ENCODE peak calls at places on chromosomes 4 and X, in seven cellular contexts. One of them, this sample, is unnamed.

GRCh38 chrX:149829751-149830191 is 48.0 kb downstream of the MAGEA9 start:
- DNase-seq in stimulated activated CD4-positive, alpha-beta T cell treated with anti-CD3 and anti-CD28 coated beads, Interleukin-15, amount 100 ng/mL, for 1 hour: no peak
- DNase-seq in Right ventricle myocardium superior: no peak
- DNase-seq in NCI-H460: no peak
- DNase-seq in MCF 10A: peak
- DNase-seq in GM23338: peak
- DNase-seq in left ventricle myocardium inferior: no peak
- DNase-seq in this sample: no peak

GRCh38 chr4:124321370-124321769 is 391.2 kb downstream of the ANKRD50 start:
- DNase-seq in stimulated activated CD4-positive, alpha-beta T cell treated with anti-CD3 and anti-CD28 coated beads, Interleukin-15, amount 100 ng/mL, for 1 hour: no peak
- DNase-seq in Right ventricle myocardium superior: no peak
- DNase-seq in NCI-H460: no peak
- DNase-seq in MCF 10A: no peak
- DNase-seq in GM23338: peak
- DNase-seq in left ventricle myocardium inferior: no peak
- DNase-seq in this sample: no peak

GRCh38 chrX:138871739-138872138 is 160.2 kb upstream of the FGF13 start:
- DNase-seq in stimulated activated CD4-positive, alpha-beta T cell treated with anti-CD3 and anti-CD28 coated beads, Interleukin-15, amount 100 ng/mL, for 1 hour: no peak
- DNase-seq in Right ventricle myocardium superior: no peak
- DNase-seq in NCI-H460: no peak
- DNase-seq in MCF 10A: no peak
- DNase-seq in GM23338: no peak
- DNase-seq in left ventricle myocardium inferior: no peak
- DNase-seq in this sample: no peak

GRCh38 chr4:5712931-5713330 is 1.9 kb downstream of the EVC start:
- DNase-seq in stimulated activated CD4-positive, alpha-beta T cell treated with anti-CD3 and anti-CD28 coated beads, Interleukin-15, amount 100 ng/mL, for 1 hour: no peak
- DNase-seq in Right ventricle myocardium superior: no peak
- DNase-seq in NCI-H460: no peak
- DNase-seq in MCF 10A: no peak
- DNase-seq in GM23338: no peak
- DNase-seq in left ventricle myocardium inferior: no peak
- DNase-seq in this sample: no peak

GRCh38 chr4:16952462-16952871 is 54.0 kb upstream of the LDB2 start:
- DNase-seq in stimulated activated CD4-positive, alpha-beta T cell treated with anti-CD3 and anti-CD28 coated beads, Interleukin-15, amount 100 ng/mL, for 1 hour: no peak
- DNase-seq in Right ventricle myocardium superior: no peak
- DNase-seq in NCI-H460: no peak
- DNase-seq in MCF 10A: no peak
- DNase-seq in GM23338: no peak
- DNase-seq in left ventricle myocardium inferior: no peak
- DNase-seq in this sample: peak

GRCh38 chr4:129322947-129323346 is 227.0 kb downstream of the C4orf33 start:
- DNase-seq in stimulated activated CD4-positive, alpha-beta T cell treated with anti-CD3 and anti-CD28 coated beads, Interleukin-15, amount 100 ng/mL, for 1 hour: no peak
- DNase-seq in Right ventricle myocardium superior: no peak
- DNase-seq in NCI-H460: no peak
- DNase-seq in MCF 10A: no peak
- DNase-seq in GM23338: peak
- DNase-seq in left ventricle myocardium inferior: no peak
- DNase-seq in this sample: no peak

GRCh38 chrX:69060631-69061408 is 104.4 kb downstream of the PJA1 start:
- DNase-seq in stimulated activated CD4-positive, alpha-beta T cell treated with anti-CD3 and anti-CD28 coated beads, Interleukin-15, amount 100 ng/mL, for 1 hour: no peak
- DNase-seq in Right ventricle myocardium superior: no peak
- DNase-seq in NCI-H460: no peak
- DNase-seq in MCF 10A: peak
- DNase-seq in GM23338: peak
- DNase-seq in left ventricle myocardium inferior: peak
- DNase-seq in this sample: no peak

GRCh38 chr4:147110968-147111367 is 165.3 kb upstream of the TTC29 start:
- DNase-seq in stimulated activated CD4-positive, alpha-beta T cell treated with anti-CD3 and anti-CD28 coated beads, Interleukin-15, amount 100 ng/mL, for 1 hour: no peak
- DNase-seq in Right ventricle myocardium superior: no peak
- DNase-seq in NCI-H460: no peak
- DNase-seq in MCF 10A: no peak
- DNase-seq in GM23338: no peak
- DNase-seq in left ventricle myocardium inferior: no peak
- DNase-seq in this sample: peak

GRCh38 chrX:140432328-140433025 is 72.4 kb downstream of the SOX3 start:
- DNase-seq in stimulated activated CD4-positive, alpha-beta T cell treated with anti-CD3 and anti-CD28 coated beads, Interleukin-15, amount 100 ng/mL, for 1 hour: no peak
- DNase-seq in Right ventricle myocardium superior: peak
- DNase-seq in NCI-H460: no peak
- DNase-seq in MCF 10A: peak
- DNase-seq in GM23338: no peak
- DNase-seq in left ventricle myocardium inferior: peak
- DNase-seq in this sample: no peak

GRCh38 chrX:41313419-41313818 is 20.5 kb upstream of the DDX3X start:
- DNase-seq in stimulated activated CD4-positive, alpha-beta T cell treated with anti-CD3 and anti-CD28 coated beads, Interleukin-15, amount 100 ng/mL, for 1 hour: no peak
- DNase-seq in Right ventricle myocardium superior: no peak
- DNase-seq in NCI-H460: no peak
- DNase-seq in MCF 10A: peak
- DNase-seq in GM23338: no peak
- DNase-seq in left ventricle myocardium inferior: no peak
- DNase-seq in this sample: no peak

GRCh38 chr4:112916868-112917267 is 132.6 kb upstream of the ANK2 start:
- DNase-seq in stimulated activated CD4-positive, alpha-beta T cell treated with anti-CD3 and anti-CD28 coated beads, Interleukin-15, amount 100 ng/mL, for 1 hour: no peak
- DNase-seq in Right ventricle myocardium superior: no peak
- DNase-seq in NCI-H460: no peak
- DNase-seq in MCF 10A: no peak
- DNase-seq in GM23338: peak
- DNase-seq in left ventricle myocardium inferior: no peak
- DNase-seq in this sample: no peak

GRCh38 chr4:86961605-86962295 is 26.9 kb downstream of the AFF1 start:
- DNase-seq in stimulated activated CD4-positive, alpha-beta T cell treated with anti-CD3 and anti-CD28 coated beads, Interleukin-15, amount 100 ng/mL, for 1 hour: no peak
- DNase-seq in Right ventricle myocardium superior: no peak
- DNase-seq in NCI-H460: no peak
- DNase-seq in MCF 10A: no peak
- DNase-seq in GM23338: no peak
- DNase-seq in left ventricle myocardium inferior: no peak
- DNase-seq in this sample: no peak

This sample was measured in SK-N-MC.